ENCODE peak calls at places on chromosome 16, in five cellular contexts. M, U, O, Z and I are unnamed samples.

GRCh38 chr16:86886651-86887050 is 308.3 kb downstream of the FOXL1 start:
- DNase-seq in M (no peak), U (no peak), O (no peak), Z (no peak), I (no peak)

GRCh38 chr16:28063047-28063521 is 430 bp downstream of the GSG1L start:
- DNase-seq in M (no peak), U (no peak), O (no peak), Z (no peak), I (no peak)

GRCh38 chr16:56477096-56477878 is 25.9 kb downstream of the OGFOD1 start:
- DNase-seq in M (peak; percentile 74), U (no peak), O (no peak), Z (no peak), I (no peak)

GRCh38 chr16:71954699-71955195 is 45.5 kb downstream of the PKD1L3 start:
- DNase-seq in M (no peak), U (no peak), O (no peak), Z (no peak), I (no peak)

GRCh38 chr16:86221085-86221484 is 289.2 kb upstream of the FOXF1 start:
- DNase-seq in M (no peak), U (no peak), O (no peak), Z (no peak), I (no peak)

GRCh38 chr16:84177740-84178070 is 9.2 kb downstream of the TAF1C start:
- DNase-seq in M (no peak), U (no peak), O (no peak), Z (no peak), I (no peak)

GRCh38 chr16:23296994-23297393 is 5.1 kb upstream of the SCNN1B start:
- DNase-seq in M (no peak), U (peak; percentile 17), O (no peak), Z (no peak), I (peak; percentile 8)

GRCh38 chr16:10838611-10839270 is 20.1 kb upstream of the TVP23A start:
- DNase-seq in M (no peak), U (no peak), O (no peak), Z (no peak), I (no peak)

GRCh38 chr16:87415441-87415840 is 23.3 kb downstream of the MAP1LC3B start:
- DNase-seq in M (no peak), U (no peak), O (no peak), Z (no peak), I (no peak)

GRCh38 chr16:47018223-47018891 is 44.9 kb upstream of the DNAJA2 start:
- DNase-seq in M (no peak), U (peak; percentile 18), O (no peak), Z (peak; percentile 20), I (peak; percentile 45)

GRCh38 chr16:68417711-68418301 is 30.5 kb downstream of the SMPD3 start:
- DNase-seq in M (no peak), U (peak; percentile 87), O (no peak), Z (peak; percentile 82), I (peak; percentile 55)